ENCODE peak calls at places on chromosome 19, in five cellular contexts. One of them, this sample, is unnamed.

GRCh38 chr19:13160557-13160956 is 10.3 kb downstream of the IER2 start:
- DNase-seq in heart left ventricle: no peak
- DNase-seq in Peyer's patch: peak
- DNase-seq in iris pigment epithelial cell: peak
- DNase-seq in dorsolateral prefrontal cortex: no peak
- DNase-seq in this sample: no peak

GRCh38 chr19:30064776-30065494 is 122.9 kb downstream of the URI1 start:
- DNase-seq in Peyer's patch: peak
- DNase-seq in dorsolateral prefrontal cortex: peak
- DNase-seq in heart left ventricle: no peak
- DNase-seq in iris pigment epithelial cell: no peak
- DNase-seq in this sample: no peak

GRCh38 chr19:13417054-13417453 is 89.2 kb downstream of the CACNA1A start:
- DNase-seq in iris pigment epithelial cell: no peak
- DNase-seq in dorsolateral prefrontal cortex: no peak
- DNase-seq in heart left ventricle: peak
- DNase-seq in Peyer's patch: no peak
- DNase-seq in this sample: peak

GRCh38 chr19:53422551-53422950 is 9.2 kb upstream of the ZNF761 start:
- DNase-seq in heart left ventricle: no peak
- DNase-seq in iris pigment epithelial cell: no peak
- DNase-seq in dorsolateral prefrontal cortex: no peak
- DNase-seq in Peyer's patch: no peak
- DNase-seq in this sample: no peak

GRCh38 chr19:21680026-21680425 is 87.4 kb downstream of the ZNF100 start:
- DNase-seq in dorsolateral prefrontal cortex: no peak
- DNase-seq in Peyer's patch: no peak
- DNase-seq in heart left ventricle: no peak
- DNase-seq in iris pigment epithelial cell: no peak
- DNase-seq in this sample: no peak

GRCh38 chr19:15195381-15195964 is 5.3 kb downstream of the NOTCH3 start:
- DNase-seq in iris pigment epithelial cell: peak
- DNase-seq in dorsolateral prefrontal cortex: no peak
- DNase-seq in Peyer's patch: no peak
- DNase-seq in heart left ventricle: peak
- DNase-seq in this sample: peak

GRCh38 chr19:37905936-37906867 is at the start of gene WDR87:
- DNase-seq in dorsolateral prefrontal cortex: no peak
- DNase-seq in Peyer's patch: peak
- DNase-seq in iris pigment epithelial cell: no peak
- DNase-seq in heart left ventricle: peak
- DNase-seq in this sample: no peak

GRCh38 chr19:47716270-47716937 is 3.2 kb downstream of the EHD2 start:
- DNase-seq in heart left ventricle: no peak
- DNase-seq in dorsolateral prefrontal cortex: no peak
- DNase-seq in iris pigment epithelial cell: no peak
- DNase-seq in Peyer's patch: no peak
- DNase-seq in this sample: peak

GRCh38 chr19:40284501-40285352 is at the start of gene AKT2:
- DNase-seq in dorsolateral prefrontal cortex: no peak
- DNase-seq in Peyer's patch: peak
- DNase-seq in iris pigment epithelial cell: peak
- DNase-seq in heart left ventricle: peak
- DNase-seq in this sample: peak

GRCh38 chr19:57105976-57106610 is 13.7 kb upstream of the USP29 start:
- DNase-seq in Peyer's patch: no peak
- DNase-seq in iris pigment epithelial cell: no peak
- DNase-seq in dorsolateral prefrontal cortex: no peak
- DNase-seq in heart left ventricle: no peak
- DNase-seq in this sample: no peak

GRCh38 chr19:53980553-53981407 is 10.7 kb upstream of the CACNG6 start:
- DNase-seq in heart left ventricle: no peak
- DNase-seq in dorsolateral prefrontal cortex: no peak
- DNase-seq in Peyer's patch: no peak
- DNase-seq in iris pigment epithelial cell: peak
- DNase-seq in this sample: no peak

GRCh38 chr19:1657632-1658445 is 5.4 kb upstream of the TCF3 start:
- DNase-seq in heart left ventricle: no peak
- DNase-seq in dorsolateral prefrontal cortex: no peak
- DNase-seq in Peyer's patch: no peak
- DNase-seq in iris pigment epithelial cell: no peak
- DNase-seq in this sample: no peak

GRCh38 chr19:17078920-17079709 is 3.5 kb downstream of the MYO9B start:
- DNase-seq in iris pigment epithelial cell: no peak
- DNase-seq in heart left ventricle: no peak
- DNase-seq in dorsolateral prefrontal cortex: no peak
- DNase-seq in Peyer's patch: no peak
- DNase-seq in this sample: no peak

GRCh38 chr19:34276614-34277013 is 22.3 kb downstream of the GARRE1 start:
- DNase-seq in dorsolateral prefrontal cortex: no peak
- DNase-seq in heart left ventricle: no peak
- DNase-seq in Peyer's patch: no peak
- DNase-seq in iris pigment epithelial cell: no peak
- DNase-seq in this sample: no peak

GRCh38 chr19:41430907-41431306 is 3.7 kb upstream of the B3GNT8 start:
- DNase-seq in dorsolateral prefrontal cortex: no peak
- DNase-seq in heart left ventricle: no peak
- DNase-seq in iris pigment epithelial cell: no peak
- DNase-seq in Peyer's patch: no peak
- DNase-seq in this sample: no peak

GRCh38 chr19:6088677-6089063 is 21.6 kb downstream of the RFX2 start:
- DNase-seq in Peyer's patch: no peak
- DNase-seq in heart left ventricle: no peak
- DNase-seq in iris pigment epithelial cell: peak
- DNase-seq in dorsolateral prefrontal cortex: no peak
- DNase-seq in this sample: no peak

GRCh38 chr19:33040994-33041827 is 23.5 kb downstream of the RHPN2 start:
- DNase-seq in heart left ventricle: no peak
- DNase-seq in iris pigment epithelial cell: no peak
- DNase-seq in dorsolateral prefrontal cortex: no peak
- DNase-seq in Peyer's patch: peak
- DNase-seq in this sample: no peak

GRCh38 chr19:722553-723101 is 13.9 kb downstream of the PALM start:
- DNase-seq in Peyer's patch: no peak
- DNase-seq in heart left ventricle: peak
- DNase-seq in iris pigment epithelial cell: no peak
- DNase-seq in dorsolateral prefrontal cortex: no peak
- DNase-seq in this sample: peak

GRCh38 chr19:2049741-2050348 is 1.2 kb downstream of the MKNK2 start:
- DNase-seq in iris pigment epithelial cell: peak
- DNase-seq in heart left ventricle: peak
- DNase-seq in dorsolateral prefrontal cortex: no peak
- DNase-seq in Peyer's patch: peak
- DNase-seq in this sample: peak

GRCh38 chr19:16268676-16269319 is 55.8 kb upstream of the KLF2 start:
- DNase-seq in dorsolateral prefrontal cortex: no peak
- DNase-seq in heart left ventricle: no peak
- DNase-seq in Peyer's patch: no peak
- DNase-seq in iris pigment epithelial cell: no peak
- DNase-seq in this sample: no peak

GRCh38 chr19:28793391-28794168 is 419.4 kb downstream of the UQCRFS1 start:
- DNase-seq in iris pigment epithelial cell: no peak
- DNase-seq in heart left ventricle: peak
- DNase-seq in Peyer's patch: no peak
- DNase-seq in dorsolateral prefrontal cortex: no peak
- DNase-seq in this sample: no peak

GRCh38 chr19:45303269-45304060 is 19.2 kb downstream of the CKM start:
- DNase-seq in iris pigment epithelial cell: no peak
- DNase-seq in heart left ventricle: no peak
- DNase-seq in dorsolateral prefrontal cortex: no peak
- DNase-seq in Peyer's patch: no peak
- DNase-seq in this sample: no peak

GRCh38 chr19:56838930-56839664 is 1.4 kb downstream of the PEG3 start:
- DNase-seq in iris pigment epithelial cell: peak
- DNase-seq in Peyer's patch: peak
- DNase-seq in heart left ventricle: peak
- DNase-seq in dorsolateral prefrontal cortex: peak
- DNase-seq in this sample: peak

GRCh38 chr19:38990949-38991697 is 15.6 kb upstream of the FBXO17 start:
- DNase-seq in Peyer's patch: no peak
- DNase-seq in iris pigment epithelial cell: no peak
- DNase-seq in heart left ventricle: no peak
- DNase-seq in dorsolateral prefrontal cortex: no peak
- DNase-seq in this sample: no peak

GRCh38 chr19:5575553-5575952 is 7.8 kb upstream of the TINCR start:
- DNase-seq in heart left ventricle: no peak
- DNase-seq in iris pigment epithelial cell: no peak
- DNase-seq in dorsolateral prefrontal cortex: no peak
- DNase-seq in Peyer's patch: no peak
- DNase-seq in this sample: no peak

GRCh38 chr19:31515931-31516330 is 166.7 kb upstream of the TSHZ3 start:
- DNase-seq in Peyer's patch: no peak
- DNase-seq in dorsolateral prefrontal cortex: no peak
- DNase-seq in heart left ventricle: no peak
- DNase-seq in iris pigment epithelial cell: peak
- DNase-seq in this sample: no peak

This sample was measured in heart right ventricle.